ENCODE peak calls at places on chromosomes 13 and 19, in five cellular contexts. R is kidney tubule cell; K is stimulated activated naive B cell treated with anti-CD40 and anti-IgM and Interleukin-4, amounts not matched to agents 10 μg/mL and 1 μg/mL and 100 μg/mL, for 72 hours; X is NCI-H1694; W is AG09319. B is an unnamed sample.

GRCh38 chr13:44196186-44196751 is 177.4 kb upstream of the SERP2 start:
- DNase-seq in X (no peak), K (no peak), R (no peak), W (no peak), B (no peak)

GRCh38 chr13:114035583-114036501 is 62.0 kb upstream of the C13orf46 start:
- DNase-seq in W (no peak), X (no peak), K (no peak), R (peak), B (peak)

GRCh38 chr19:43820098-43820860 is 6.8 kb upstream of the ZNF283 start:
- DNase-seq in W (no peak), X (no peak), R (peak), K (peak), B (no peak)

GRCh38 chr19:9008667-9009066 is 1.5 kb downstream of the MUC16 start:
- DNase-seq in W (no peak), X (no peak), K (no peak), R (no peak), B (no peak)

GRCh38 chr13:74114202-74114601 is 20.0 kb downstream of the KLF12 start:
- DNase-seq in K (no peak), R (no peak), W (peak), X (no peak), B (no peak)

GRCh38 chr19:6222884-6223283 is 56.9 kb downstream of the MLLT1 start:
- DNase-seq in K (no peak), R (no peak), X (no peak), W (no peak), B (no peak)

GRCh38 chr19:923551-924211 is 2.2 kb upstream of the ARID3A start:
- DNase-seq in X (peak), R (no peak), W (no peak), K (no peak), B (no peak)

GRCh38 chr13:99289674-99290337 is 17.4 kb downstream of the GPR183 start:
- DNase-seq in R (no peak), W (no peak), K (no peak), X (no peak), B (no peak)

GRCh38 chr13:84651288-84651687 is 769.0 kb upstream of the SLITRK1 start:
- DNase-seq in K (no peak), R (peak), X (no peak), W (no peak), B (peak)

GRCh38 chr19:35403116-35403760 is 32.4 kb downstream of the GPR42 start:
- DNase-seq in W (no peak), R (no peak), K (no peak), X (no peak), B (no peak)

GRCh38 chr13:33789067-33789606 is 28.8 kb upstream of the RFC3 start:
- DNase-seq in R (no peak), W (no peak), X (no peak), K (no peak), B (no peak)

GRCh38 chr19:32063601-32064000 is 281.8 kb upstream of the ZNF507 start:
- DNase-seq in X (no peak), W (no peak), K (no peak), R (no peak), B (no peak)

GRCh38 chr19:57642396-57643046 is 9.6 kb downstream of the ZNF211 start:
- DNase-seq in W (no peak), R (no peak), X (no peak), K (no peak), B (no peak)

GRCh38 chr19:13461536-13461935 is 44.7 kb downstream of the CACNA1A start:
- DNase-seq in X (no peak), W (no peak), K (no peak), R (no peak), B (no peak)

GRCh38 chr19:43605875-43606568 is 5.9 kb upstream of the SRRM5 start:
- DNase-seq in W (no peak), K (no peak), X (no peak), R (no peak), B (no peak)

GRCh38 chr13:44046428-44046827 is 166.7 kb downstream of the LACC1 start:
- DNase-seq in R (no peak), W (no peak), K (no peak), X (no peak), B (no peak)

GRCh38 chr13:24632382-24633121 is 47.7 kb upstream of the ATP12A start:
- DNase-seq in X (no peak), K (no peak), R (peak), W (no peak), B (no peak)

GRCh38 chr19:48478339-48479061 is 9.3 kb downstream of the CYTH2 start:
- DNase-seq in K (no peak), X (no peak), W (no peak), R (no peak), B (no peak)

GRCh38 chr19:4302238-4302630 is at the start of gene TMIGD2:
- DNase-seq in R (no peak), W (no peak), K (no peak), X (no peak), B (no peak)

GRCh38 chr13:21116141-21116540 is 54.8 kb upstream of the LATS2 start:
- DNase-seq in K (no peak), X (no peak), W (no peak), R (no peak), B (no peak)

GRCh38 chr13:50268500-50268899 is 253.3 kb downstream of the KCNRG start:
- DNase-seq in K (no peak), W (no peak), R (no peak), X (no peak), B (no peak)

GRCh38 chr13:42769650-42770049 is 11.7 kb upstream of the FAM216B start:
- DNase-seq in K (no peak), W (no peak), R (no peak), X (no peak), B (no peak)

GRCh38 chr13:100954430-100955361 is 280.1 kb upstream of the TMTC4 start:
- DNase-seq in R (peak), W (no peak), X (peak), K (no peak), B (no peak)

GRCh38 chr13:34412295-34412694 is 529.8 kb upstream of the NBEA start:
- DNase-seq in R (no peak), W (no peak), X (no peak), K (no peak), B (no peak)

GRCh38 chr19:7743425-7743841 is 3.9 kb downstream of the CD209 start:
- DNase-seq in K (peak), W (no peak), R (no peak), X (no peak), B (no peak)

GRCh38 chr19:52923782-52924593 is 760 bp upstream of the ZNF888 start:
- DNase-seq in X (no peak), W (no peak), R (peak), K (no peak), B (no peak)

GRCh38 chr19:19321143-19321577 is 531 bp downstream of the MAU2 start:
- DNase-seq in W (no peak), K (no peak), R (peak), X (no peak), B (no peak)

GRCh38 chr19:1412995-1413889 is 5.9 kb downstream of the DAZAP1 start:
- DNase-seq in R (no peak), X (no peak), W (no peak), K (no peak), B (no peak)

GRCh38 chr13:97188207-97188606 is 33.9 kb upstream of the MBNL2 start:
- DNase-seq in K (no peak), X (no peak), R (no peak), W (no peak), B (no peak)

GRCh38 chr19:55537741-55538111 is 793 bp upstream of the SBK2 start:
- DNase-seq in W (no peak), X (no peak), R (peak), K (no peak), B (peak)

GRCh38 chr13:33224686-33225085 is 60.9 kb downstream of the STARD13 start:
- DNase-seq in X (no peak), K (no peak), R (no peak), W (no peak), B (no peak)

GRCh38 chr13:76864259-76864658 is 21.9 kb downstream of the KCTD12 start:
- DNase-seq in X (no peak), K (no peak), R (no peak), W (no peak), B (no peak)

GRCh38 chr13:75417006-75417384 is 65.0 kb downstream of the TBC1D4 start:
- DNase-seq in W (no peak), R (no peak), X (no peak), K (no peak), B (no peak)

GRCh38 chr19:57675881-57676280 is 5.9 kb upstream of the ZNF551 start:
- DNase-seq in R (no peak), W (no peak), X (no peak), K (no peak), B (no peak)